ENCODE peak calls at places on chromosome 7, in four cellular contexts. L is transverse colon, F is K562, K is H54. Y is an unnamed sample.
A peak's percentile ranks its signal among the peaks of the same experiment; 100 is the strongest.

GRCh38 chr7:104150470-104150869 is 57.3 kb downstream of the ORC5 start:
- DNase-seq in L (no peak), F (no peak), K (no peak), Y (no peak)

GRCh38 chr7:25028370-25028971 is 48.5 kb upstream of the OSBPL3 start:
- DNase-seq in L (no peak), F (no peak), K (no peak), Y (no peak)

GRCh38 chr7:45643630-45644029 is 69.5 kb downstream of the ADCY1 start:
- DNase-seq in L (no peak), F (no peak), K (no peak), Y (no peak)

GRCh38 chr7:50303082-50303893 is 1.2 kb upstream of the IKZF1 start:
- DNase-seq in L (no peak), F (no peak), K (no peak), Y (no peak)

GRCh38 chr7:75699993-75700392 is 38.7 kb downstream of the HIP1 start:
- DNase-seq in L (no peak), F (no peak), K (no peak), Y (no peak)

GRCh38 chr7:112942981-112943380 is 143.6 kb downstream of the GPR85 start:
- DNase-seq in L (no peak), F (no peak), K (no peak), Y (no peak)

GRCh38 chr7:362416-363096 is 72.6 kb downstream of the FOXL3 start:
- DNase-seq in L (peak; percentile 39), F (no peak), K (no peak), Y (no peak)

GRCh38 chr7:114087674-114088539 is 169.1 kb upstream of the PPP1R3A start:
- DNase-seq in L (peak; percentile 21), F (no peak), K (no peak), Y (no peak)

GRCh38 chr7:35570926-35571325 is 124.0 kb downstream of the HERPUD2 start:
- DNase-seq in L (no peak), F (no peak), K (no peak), Y (no peak)

GRCh38 chr7:17690030-17690429 is 250.3 kb downstream of the SNX13 start:
- DNase-seq in L (no peak), F (no peak), K (peak; percentile 59), Y (no peak)

GRCh38 chr7:45684910-45685618 is 110.9 kb downstream of the ADCY1 start:
- DNase-seq in L (no peak), F (no peak), K (no peak), Y (no peak)

GRCh38 chr7:17863095-17863814 is 77.0 kb downstream of the SNX13 start:
- DNase-seq in L (no peak), F (no peak), K (no peak), Y (peak; percentile 80)

GRCh38 chr7:149719050-149719899 is 54.1 kb downstream of the ZNF467 start:
- DNase-seq in L (no peak), F (peak; percentile 88), K (no peak), Y (peak; percentile 57)

GRCh38 chr7:66553001-66553400 is 75.7 kb upstream of the KCTD7 start:
- DNase-seq in L (no peak), F (no peak), K (no peak), Y (no peak)

GRCh38 chr7:71186535-71186934 is 54.6 kb downstream of the GALNT17 start:
- DNase-seq in L (no peak), F (no peak), K (no peak), Y (no peak)

GRCh38 chr7:78134256-78134655 is 335.7 kb downstream of the PHTF2 start:
- DNase-seq in L (no peak), F (peak; percentile 62), K (peak; percentile 42), Y (peak; percentile 7)

GRCh38 chr7:155918720-155919399 is 106.6 kb upstream of the SHH start:
- DNase-seq in L (peak; percentile 72), F (no peak), K (peak; percentile 91), Y (no peak)

GRCh38 chr7:158814637-158815036 is 14.7 kb downstream of the ESYT2 start:
- DNase-seq in L (no peak), F (no peak), K (no peak), Y (no peak)

GRCh38 chr7:150322833-150323681 is at the start of the genes ACTR3C and LRRC61:
- DNase-seq in L (peak; percentile 77), F (peak; percentile 97), K (no peak), Y (peak; percentile 48)

GRCh38 chr7:135748770-135749169 is at the start of gene FAM180A:
- DNase-seq in L (peak; percentile 31), F (no peak), K (no peak), Y (no peak)

GRCh38 chr7:71682841-71683341 is 550.9 kb downstream of the GALNT17 start:
- DNase-seq in L (no peak), F (no peak), K (no peak), Y (no peak)

GRCh38 chr7:144386741-144387140 is 16.8 kb downstream of the NOBOX start:
- DNase-seq in L (no peak), F (no peak), K (no peak), Y (no peak)
- TF ChIP-seq POLR2A in L (no peak), F (no peak), K (no peak), Y (no peak)

GRCh38 chr7:91411062-91411461 is 146.8 kb downstream of the FZD1 start:
- DNase-seq in L (no peak), F (no peak), K (no peak), Y (no peak)
- TF ChIP-seq POLR2A in L (no peak), F (no peak), K (no peak), Y (no peak)

GRCh38 chr7:87876040-87876758 is at the start of the genes DBF4 and SLC25A40:
- DNase-seq in L (peak; percentile 98), F (peak; percentile 92), K (peak; percentile 85), Y (peak; percentile 94)
- TF ChIP-seq POLR2A in L (peak; percentile 81), F (peak; percentile 92), K (peak; percentile 76), Y (peak; percentile 96)

GRCh38 chr7:152430857-152431256 is 4.9 kb downstream of the KMT2C start:
- DNase-seq in L (no peak), F (no peak), K (no peak), Y (no peak)

GRCh38 chr7:152442330-152442835 is 6.6 kb upstream of the KMT2C start:
- DNase-seq in L (no peak), F (no peak), K (no peak), Y (no peak)

GRCh38 chr7:152435384-152436278 is at the start of gene KMT2C:
- DNase-seq in L (peak; percentile 68), F (peak; percentile 90), K (peak; percentile 30), Y (peak; percentile 82)

GRCh38 chr7:152436279-152437147 is 710 bp upstream of the KMT2C start:
- DNase-seq in L (peak; percentile 95), F (peak; percentile 97), K (peak; percentile 88), Y (peak; percentile 98)
- TF ChIP-seq POLR2A in L (no peak), F (peak; percentile 88), K (peak; percentile 61), Y (peak; percentile 75)

GRCh38 chr7:96410440-96410839 is 88.5 kb upstream of the SLC25A13 start:
- DNase-seq in L (no peak), F (no peak), K (no peak), Y (no peak)
- TF ChIP-seq POLR2A in L (no peak), F (no peak), K (no peak), Y (no peak)

GRCh38 chr7:106553446-106553836 is 107.5 kb downstream of the CCDC71L start:
- DNase-seq in L (no peak), F (no peak), K (no peak), Y (no peak)

GRCh38 chr7:106548491-106548890 is 112.5 kb downstream of the CCDC71L start:
- DNase-seq in L (no peak), F (no peak), K (no peak), Y (no peak)

GRCh38 chr7:106552645-106553445 is 108.1 kb downstream of the CCDC71L start:
- DNase-seq in L (no peak), F (no peak), K (no peak), Y (no peak)
- TF ChIP-seq POLR2A in L (no peak), F (no peak), K (no peak), Y (no peak)

Y was measured in erythroblast.